ENCODE peak calls at places on chromosome 10, in seven cellular contexts. P is ovary, C is testis, H is HCT116, G is spleen, Z is body of pancreas, I is GM12891. A is an unnamed sample.

GRCh38 chr10:122461367-122461728 is at the start of gene HTRA1:
- DNase-seq in P (peak), C (peak), H (no peak), G (no peak), Z (peak), I (no peak), A (no peak)

GRCh38 chr10:784377-784758 is 94.9 kb upstream of the DIP2C start:
- DNase-seq in P (no peak), C (peak), H (peak), G (peak), Z (peak), I (no peak), A (no peak)

GRCh38 chr10:119489572-119490326 is 52.8 kb downstream of the RGS10 start:
- DNase-seq in P (peak), C (peak), H (peak), G (peak), Z (peak), I (peak), A (peak)

GRCh38 chr10:50577681-50578350 is 45.9 kb downstream of the SGMS1 start:
- DNase-seq in P (no peak), C (peak), H (no peak), G (no peak), Z (peak), I (no peak), A (peak)

GRCh38 chr10:104824378-104825006 is 183.4 kb downstream of the SORCS3 start:
- DNase-seq in P (peak), C (peak), H (peak), G (no peak), Z (peak), I (no peak), A (peak)

GRCh38 chr10:30052062-30052461 is 7.3 kb downstream of the JCAD start:
- DNase-seq in P (no peak), C (no peak), H (no peak), G (no peak), Z (no peak), I (no peak), A (no peak)

GRCh38 chr10:22652988-22653431 is 61.4 kb downstream of the PIP4K2A start:
- DNase-seq in P (no peak), C (no peak), H (no peak), G (no peak), Z (no peak), I (no peak), A (no peak)

GRCh38 chr10:128095023-128095752 is 31.0 kb downstream of the MKI67 start:
- DNase-seq in P (no peak), C (no peak), H (peak), G (no peak), Z (no peak), I (no peak), A (peak)

GRCh38 chr10:89978081-89978480 is 276.7 kb downstream of the KIF20B start:
- DNase-seq in P (no peak), C (no peak), H (no peak), G (no peak), Z (no peak), I (no peak), A (no peak)

GRCh38 chr10:25934673-25935139 is 677 bp downstream of the MYO3A start:
- DNase-seq in P (no peak), C (peak), H (no peak), G (no peak), Z (peak), I (peak), A (no peak)

GRCh38 chr10:70183304-70183703 is 13.0 kb upstream of the SAR1A start:
- DNase-seq in P (no peak), C (no peak), H (no peak), G (no peak), Z (no peak), I (no peak), A (no peak)

GRCh38 chr10:97228775-97229157 is 43.0 kb upstream of the SLIT1 start:
- DNase-seq in P (no peak), C (no peak), H (no peak), G (no peak), Z (no peak), I (no peak), A (no peak)

GRCh38 chr10:113335603-113336002 is 217.2 kb upstream of the HABP2 start:
- DNase-seq in P (no peak), C (no peak), H (no peak), G (no peak), Z (no peak), I (no peak), A (no peak)

GRCh38 chr10:60943372-60944158 is 420 bp downstream of the RHOBTB1 start:
- DNase-seq in P (peak), C (peak), H (peak), G (peak), Z (peak), I (peak), A (peak)

GRCh38 chr10:59847888-59848287 is 58.5 kb downstream of the CCDC6 start:
- DNase-seq in P (no peak), C (no peak), H (no peak), G (no peak), Z (no peak), I (no peak), A (no peak)

GRCh38 chr10:110872145-110872983 is 636 bp downstream of the PDCD4 start:
- DNase-seq in P (peak), C (peak), H (no peak), G (peak), Z (peak), I (no peak), A (peak)

GRCh38 chr10:78756604-78757442 is 311.9 kb upstream of the ZMIZ1 start:
- DNase-seq in P (peak), C (peak), H (peak), G (peak), Z (peak), I (no peak), A (no peak)

GRCh38 chr10:70993051-70993450 is 104.7 kb upstream of the PCBD1 start:
- DNase-seq in P (no peak), C (no peak), H (no peak), G (peak), Z (no peak), I (no peak), A (no peak)

GRCh38 chr10:89588671-89589070 is 53.3 kb upstream of the SLC16A12 start:
- DNase-seq in P (no peak), C (no peak), H (no peak), G (no peak), Z (no peak), I (no peak), A (no peak)

GRCh38 chr10:79102056-79102874 is 33.5 kb downstream of the ZMIZ1 start:
- DNase-seq in P (peak), C (peak), H (no peak), G (peak), Z (no peak), I (no peak), A (no peak)

GRCh38 chr10:77791506-77791905 is 135.0 kb downstream of the DLG5 start:
- DNase-seq in P (no peak), C (no peak), H (no peak), G (no peak), Z (no peak), I (no peak), A (no peak)

GRCh38 chr10:79127151-79127961 is 58.6 kb downstream of the ZMIZ1 start:
- DNase-seq in P (peak), C (peak), H (peak), G (no peak), Z (peak), I (no peak), A (peak)

GRCh38 chr10:89773081-89773480 is 71.7 kb downstream of the KIF20B start:
- DNase-seq in P (no peak), C (no peak), H (no peak), G (no peak), Z (no peak), I (no peak), A (no peak)

GRCh38 chr10:10774416-10774815 is 243.3 kb upstream of the CELF2 start:
- DNase-seq in P (no peak), C (no peak), H (no peak), G (no peak), Z (no peak), I (no peak), A (no peak)

GRCh38 chr10:113916053-113916452 is 61.6 kb downstream of the NHLRC2 start:
- DNase-seq in P (no peak), C (no peak), H (no peak), G (no peak), Z (no peak), I (no peak), A (no peak)

DNA sequence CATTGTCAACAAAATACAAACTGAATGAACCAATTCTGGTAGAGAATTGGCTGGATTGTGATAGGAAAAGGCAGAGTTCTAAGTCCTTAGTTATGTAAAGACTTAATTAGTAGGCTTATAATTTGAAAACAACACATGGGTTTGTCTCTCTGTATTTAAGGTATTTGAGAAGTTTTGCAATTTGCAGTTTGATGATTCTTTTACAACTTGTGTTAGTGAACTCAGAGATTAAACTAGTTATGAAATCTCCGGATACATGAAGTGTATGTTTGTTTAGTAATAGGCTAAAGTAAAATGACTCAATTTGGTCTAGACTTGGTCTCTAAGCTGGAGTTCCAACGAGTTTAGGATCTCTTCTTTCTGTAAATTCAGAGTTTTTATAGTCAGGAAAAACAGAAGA is 21.3 kb downstream of the TECTB start:
- DNase-seq in P (no peak), C (no peak), H (no peak), G (no peak), Z (no peak), I (no peak), A (no peak)
- TF ChIP-seq POLR2A in P (no peak), C (no peak), H (no peak), G (no peak), Z (no peak), I (no peak), A (no peak)

DNA sequence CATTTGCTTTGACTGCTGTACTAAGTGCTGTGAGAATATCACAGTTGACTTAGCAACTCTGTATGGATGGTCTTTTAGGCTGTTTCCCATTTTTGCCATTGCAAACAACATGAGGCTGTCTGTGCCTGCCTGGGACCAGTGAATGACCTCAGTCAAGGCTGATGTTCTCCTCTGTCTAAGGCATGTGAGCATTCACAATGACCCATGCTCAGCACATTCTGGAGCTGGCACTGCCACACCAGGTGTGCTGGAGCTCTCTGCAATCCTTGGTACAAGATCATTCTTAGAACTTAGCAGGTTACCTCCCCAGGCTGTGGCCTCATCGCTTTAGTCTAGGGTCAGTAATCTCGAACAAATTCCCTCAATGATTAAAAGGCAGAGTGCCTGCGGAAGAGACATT is 61.9 kb downstream of the SH3PXD2A start:
- DNase-seq in P (no peak), C (no peak), H (no peak), G (no peak), Z (no peak), I (no peak), A (no peak)
- TF ChIP-seq POLR2A in P (no peak), C (no peak), H (no peak), G (no peak), Z (no peak), I (no peak), A (no peak)

GRCh38 chr10:32985781-32986350 is 27.8 kb upstream of the ITGB1 start:
- DNase-seq in P (no peak), C (no peak), H (no peak), G (no peak), Z (no peak), I (no peak), A (peak)
- TF ChIP-seq POLR2A in P (no peak), C (no peak), H (no peak), G (no peak), Z (no peak), I (no peak), A (no peak)

GRCh38 chr10:35336084-35336831 is at the start of gene CCNY:
- DNase-seq in P (peak), C (peak), H (no peak), G (peak), Z (peak), I (peak), A (peak)
- TF ChIP-seq POLR2A in P (peak), C (no peak), H (peak), G (no peak), Z (peak), I (peak), A (peak)

A was measured in erythroblast.